ENCODE peak calls at places on chromosomes 5 and 9, in five cellular contexts. Q is Peyer's patch, L is sigmoid colon, F is right cardiac atrium, Z is neural progenitor cell. W is an unnamed sample. For H3K4me1 and H3K27me3, the result is how much of the 10 kb centered on the place peaks cover.

GRCh38 chr9:113564804-113565237 is 101.3 kb downstream of the RGS3 start:
- DNase-seq in Q (peak), L (peak), F (peak), Z (peak), W (no peak)

GRCh38 chr5:177966009-177966838 is 29.8 kb downstream of the PROP1 start:
- DNase-seq in Q (no peak), L (no peak), F (no peak), Z (no peak), W (no peak)

GRCh38 chr5:37174928-37175327 is 74.2 kb downstream of the CPLANE1 start:
- DNase-seq in Q (no peak), L (no peak), F (no peak), Z (peak), W (no peak)

GRCh38 chr9:92170848-92171247 is 55.6 kb upstream of the SPTLC1 start:
- DNase-seq in Q (no peak), L (no peak), F (no peak), Z (no peak), W (no peak)

GRCh38 chr5:159022178-159022556 is 77.5 kb downstream of the EBF1 start:
- DNase-seq in Q (no peak), L (peak), F (peak), Z (peak), W (no peak)

GRCh38 chr5:96823060-96823459 is 15.3 kb upstream of the ERAP1 start:
- DNase-seq in Q (no peak), L (no peak), F (no peak), Z (no peak), W (no peak)

GRCh38 chr9:98899399-98900056 is 44.2 kb upstream of the COL15A1 start:
- DNase-seq in Q (no peak), L (no peak), F (no peak), Z (no peak), W (peak)

GRCh38 chr5:151037561-151038291 is 17.3 kb downstream of the GPX3 start:
- DNase-seq in Q (no peak), L (peak), F (peak), Z (no peak), W (no peak)

GRCh38 chr9:89359636-89360315 is 41.5 kb downstream of the SECISBP2 start:
- DNase-seq in Q (peak), L (no peak), F (no peak), Z (no peak), W (no peak)

GRCh38 chr9:128860937-128861336 is 20.8 kb downstream of the KYAT1 start:
- DNase-seq in Q (no peak), L (no peak), F (no peak), Z (peak), W (no peak)

GRCh38 chr5:86665984-86666760 is 48.4 kb downstream of the COX7C start:
- DNase-seq in Q (peak), L (no peak), F (no peak), Z (no peak), W (no peak)

GRCh38 chr9:98045234-98046160 is 11.0 kb upstream of the NANS start:
- DNase-seq in Q (peak), L (no peak), F (no peak), Z (no peak), W (peak)

GRCh38 chr5:43041131-43041668 is 1.1 kb upstream of the ANXA2R start:
- DNase-seq in Q (peak), L (no peak), F (peak), Z (peak), W (no peak)

GRCh38 chr9:114207034-114207815 is 51.9 kb downstream of the COL27A1 start:
- DNase-seq in Q (no peak), L (peak), F (peak), Z (peak), W (peak)

GRCh38 chr5:142939884-142940283 is 169.7 kb downstream of the ARHGAP26 start:
- DNase-seq in Q (no peak), L (no peak), F (no peak), Z (no peak), W (no peak)

GRCh38 chr5:16935271-16936149 is 578 bp downstream of the MYO10 start:
- DNase-seq in Q (peak), L (peak), F (peak), Z (no peak), W (peak)

GRCh38 chr5:174721522-174722432 is 2.6 kb upstream of the MSX2 start:
- DNase-seq in Q (no peak), L (peak), F (no peak), Z (no peak), W (no peak)

GRCh38 chr5:174720612-174721521 is 3.5 kb upstream of the MSX2 start:
- DNase-seq in Q (no peak), L (peak), F (no peak), Z (peak), W (no peak)

GRCh38 chr5:174717826-174718455 is 6.4 kb upstream of the MSX2 start:
- DNase-seq in Q (no peak), L (peak), F (no peak), Z (no peak), W (peak)

GRCh38 chr5:174719211-174719610 is 5.2 kb upstream of the MSX2 start:
- DNase-seq in Q (no peak), L (no peak), F (no peak), Z (no peak), W (no peak)

GRCh38 chr5:174720066-174720611 is 4.2 kb upstream of the MSX2 start:
- DNase-seq in Q (no peak), L (no peak), F (no peak), Z (peak), W (no peak)
- H3K4me1 ChIP-seq in Q (under half), L (under half), F (under half), Z (under half), W (under half)

GRCh38 chr5:139915274-139915673 is 119.7 kb downstream of the PSD2 start:
- DNase-seq in Q (no peak), L (peak), F (no peak), Z (no peak), W (no peak)
- H3K27me3 ChIP-seq in Q (under half), L (under half), F (under half), Z (under half), W (under half)

GRCh38 chr9:38062106-38062497 is 6.9 kb downstream of the SHB start:
- DNase-seq in Q (no peak), L (peak), F (no peak), Z (no peak), W (no peak)

GRCh38 chr9:38061326-38061947 is 7.6 kb downstream of the SHB start:
- DNase-seq in Q (no peak), L (peak), F (no peak), Z (no peak), W (no peak)

GRCh38 chr9:38062498-38063362 is 6.3 kb downstream of the SHB start:
- DNase-seq in Q (no peak), L (no peak), F (no peak), Z (no peak), W (peak)

GRCh38 chr9:38064842-38065368 is 4.1 kb downstream of the SHB start:
- DNase-seq in Q (no peak), L (peak), F (no peak), Z (no peak), W (no peak)

GRCh38 chr9:38063363-38063707 is 5.7 kb downstream of the SHB start:
- DNase-seq in Q (no peak), L (no peak), F (no peak), Z (no peak), W (no peak)
- H3K4me1 ChIP-seq in Q (half or more), L (half or more), F (under half), Z (under half), W (under half)

GRCh38 chr5:154475613-154476342 is 2.2 kb downstream of the HAND1 start:
- DNase-seq in Q (no peak), L (peak), F (peak), Z (peak), W (no peak)

GRCh38 chr5:154473581-154474266 is 4.3 kb downstream of the HAND1 start:
- DNase-seq in Q (no peak), L (no peak), F (peak), Z (peak), W (no peak)

GRCh38 chr5:154474267-154474956 is 3.6 kb downstream of the HAND1 start:
- DNase-seq in Q (no peak), L (no peak), F (no peak), Z (peak), W (no peak)

GRCh38 chr5:154476343-154477213 is 1.4 kb downstream of the HAND1 start:
- DNase-seq in Q (no peak), L (no peak), F (no peak), Z (peak), W (no peak)

GRCh38 chr5:154474957-154475334 is 3.1 kb downstream of the HAND1 start:
- DNase-seq in Q (no peak), L (no peak), F (no peak), Z (no peak), W (no peak)
- H3K27me3 ChIP-seq in Q (half or more), L (under half), F (under half), Z (half or more), W (half or more)

GRCh38 chr9:127131871-127132270 is 9.4 kb upstream of the ANGPTL2 start:
- DNase-seq in Q (peak), L (peak), F (no peak), Z (no peak), W (peak)

GRCh38 chr9:127135056-127135745 is 12.8 kb upstream of the ANGPTL2 start:
- DNase-seq in Q (peak), L (no peak), F (no peak), Z (no peak), W (no peak)

GRCh38 chr9:127132375-127132774 is 9.9 kb upstream of the ANGPTL2 start:
- DNase-seq in Q (peak), L (peak), F (no peak), Z (no peak), W (no peak)

GRCh38 chr9:127132921-127133647 is 10.6 kb upstream of the ANGPTL2 start:
- DNase-seq in Q (peak), L (peak), F (peak), Z (peak), W (no peak)

DNA sequence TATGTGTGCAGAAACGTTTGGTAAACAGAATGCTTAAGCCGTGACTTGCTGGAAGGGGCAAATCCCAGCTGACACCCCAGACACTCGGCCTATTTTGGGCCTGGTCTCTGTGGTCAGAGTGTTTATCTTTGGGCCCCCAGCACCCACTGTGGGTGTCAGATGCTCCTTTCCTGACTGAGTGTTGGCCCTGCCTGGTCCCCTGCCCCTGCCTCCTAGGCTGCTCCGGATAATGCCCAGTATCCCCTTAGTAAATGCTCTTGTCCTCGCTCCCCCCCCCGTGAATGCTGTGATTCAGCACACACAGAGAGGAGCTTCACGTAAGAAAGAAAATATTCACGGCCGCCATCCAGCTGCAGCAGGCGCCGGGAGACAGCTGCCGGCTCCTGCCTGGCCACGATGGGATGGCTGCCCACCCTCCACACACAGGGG is 11.3 kb upstream of the ANGPTL2 start:
- DNase-seq in Q (peak), L (peak), F (peak), Z (peak), W (no peak)
- H3K4me1 ChIP-seq in Q (under half), L (half or more), F (under half), Z (under half), W (under half)

GRCh38 chr5:176694146-176694545 is 46.9 kb downstream of the TSPAN17 start:
- DNase-seq in Q (no peak), L (no peak), F (no peak), Z (no peak), W (no peak)
- H3K27me3 ChIP-seq in Q (under half), L (under half), F (under half), Z (under half), W (under half)

DNA sequence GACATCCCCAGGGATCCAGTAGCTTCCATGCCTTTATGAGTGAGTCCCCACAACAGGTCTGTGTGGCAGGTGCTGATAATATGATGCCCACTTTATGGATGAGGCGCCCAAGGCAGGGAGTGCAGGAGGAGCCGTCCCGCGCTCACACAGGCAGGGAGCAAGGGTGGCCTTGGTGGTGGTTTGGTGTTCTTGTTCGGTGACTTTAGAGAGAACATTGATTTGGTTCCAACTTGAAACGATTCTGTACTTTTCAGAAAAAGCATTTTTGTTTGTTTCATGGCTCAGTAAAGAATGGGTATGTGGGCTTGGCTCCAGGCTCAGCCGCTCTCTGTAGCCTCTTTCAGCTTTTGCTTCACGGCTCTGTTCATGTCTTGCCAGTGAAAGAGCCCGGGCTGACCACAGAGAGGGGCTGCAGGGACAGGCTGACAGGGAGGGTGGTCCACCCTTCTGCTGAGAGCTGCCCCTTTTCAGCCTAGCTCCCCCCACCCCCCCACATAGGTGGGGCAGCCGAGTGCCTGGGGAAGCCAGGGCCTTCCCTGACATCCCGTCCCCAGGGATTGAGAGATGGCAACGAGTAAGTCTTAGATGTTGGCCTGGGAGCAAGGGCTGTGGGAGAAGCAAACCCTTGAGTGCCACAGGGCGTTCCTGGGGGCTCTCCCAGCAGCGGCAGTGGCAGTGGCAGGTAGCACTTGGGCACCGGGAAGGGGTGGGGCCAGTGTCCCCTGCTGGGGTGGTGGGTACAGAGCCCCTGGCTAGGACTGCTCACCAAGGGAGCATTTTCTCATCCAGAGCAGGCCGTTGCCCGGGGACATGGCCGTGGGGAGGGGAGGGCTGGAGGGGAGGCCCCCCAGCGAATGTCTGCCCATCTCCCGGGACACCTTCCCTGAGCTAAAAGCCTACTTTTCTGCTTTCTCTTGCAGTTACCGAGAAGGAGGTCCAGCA is 28.1 kb downstream of the NCS1 start:
- DNase-seq in Q (no peak), L (no peak), F (no peak), Z (no peak), W (no peak)
- H3K4me1 ChIP-seq in Q (under half), L (half or more), F (under half), Z (under half), W (under half)

DNA sequence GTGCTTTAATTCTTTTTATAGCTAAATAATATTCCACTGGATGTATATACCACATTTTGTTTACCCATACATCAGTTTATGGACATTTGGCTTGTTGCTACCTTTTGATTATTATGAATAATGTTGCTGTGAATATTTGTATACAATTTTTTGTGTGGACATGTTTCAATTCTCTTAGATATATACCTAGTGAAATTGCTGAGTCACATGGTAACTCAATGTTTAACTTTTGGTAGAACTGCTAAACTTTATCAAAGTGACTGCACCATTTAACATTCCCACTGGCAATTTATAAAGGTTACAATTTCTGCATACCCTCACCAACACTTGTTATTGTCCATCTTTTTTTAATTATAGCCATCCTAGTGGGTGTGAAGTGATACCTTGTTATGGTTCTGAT is 22.1 kb downstream of the IL31RA start:
- DNase-seq in Q (no peak), L (no peak), F (no peak), Z (no peak), W (no peak)
- H3K27me3 ChIP-seq in Q (under half), L (under half), F (under half), Z (under half), W (under half)

GRCh38 chr5:157184117-157184516 is 3.5 kb downstream of the ITK start:
- DNase-seq in Q (no peak), L (no peak), F (no peak), Z (no peak), W (no peak)
- H3K4me1 ChIP-seq in Q (under half), L (under half), F (under half), Z (under half), W (under half)